ENCODE peak calls at places on chromosomes 3 and 15, in seven cellular contexts. U, D, M, Z, A, R and Y are unnamed samples. For H3K4me1, the result is how much of the 10 kb centered on the place peaks cover.

GRCh38 chr15:75309711-75310110 is 26.2 kb upstream of the COMMD4 start:
- DNase-seq in U (no peak), D (no peak), M (no peak), A (no peak), R (peak), Z (peak), Y (no peak)

GRCh38 chr3:72797773-72798543 is 50.3 kb downstream of the SHQ1 start:
- DNase-seq in A (no peak), M (peak), R (peak), U (no peak), D (no peak), Z (peak), Y (peak)

GRCh38 chr3:114903213-114903612 is 243.9 kb downstream of the ZBTB20 start:
- DNase-seq in Z (no peak), U (no peak), A (no peak), M (peak), D (no peak), R (no peak), Y (no peak)

GRCh38 chr15:50543556-50543955 is 2.9 kb downstream of the USP50 start:
- DNase-seq in U (no peak), R (no peak), A (no peak), M (peak), D (no peak), Z (no peak), Y (no peak)

GRCh38 chr15:80118956-80119355 is 33.8 kb upstream of the FAH start:
- DNase-seq in A (no peak), U (no peak), M (no peak), D (no peak), R (no peak), Z (no peak), Y (no peak)

GRCh38 chr3:185658504-185658912 is 72.4 kb downstream of the SENP2 start:
- DNase-seq in Z (peak), A (no peak), U (no peak), R (peak), D (no peak), M (peak), Y (peak)

GRCh38 chr3:150255416-150255815 is 152.7 kb upstream of the TSC22D2 start:
- DNase-seq in R (no peak), D (no peak), Z (no peak), M (no peak), A (no peak), U (no peak), Y (no peak)

GRCh38 chr3:105649469-105649868 is 219.3 kb downstream of the CBLB start:
- DNase-seq in R (no peak), D (no peak), U (no peak), Z (peak), A (no peak), M (no peak), Y (no peak)

GRCh38 chr3:127177226-127177625 is 15.7 kb upstream of the PRR23E start:
- DNase-seq in U (no peak), D (peak), A (no peak), Z (no peak), R (peak), M (no peak), Y (peak)

GRCh38 chr15:81133782-81134461 is at the start of gene CFAP161:
- DNase-seq in A (peak), Z (peak), M (peak), D (peak), U (peak), R (peak), Y (peak)

GRCh38 chr15:98650871-98651481 is 2.6 kb downstream of the IGF1R start:
- DNase-seq in D (no peak), U (no peak), M (peak), R (peak), Z (peak), A (no peak), Y (peak)

GRCh38 chr3:72288955-72289707 is 504.2 kb upstream of the PROK2 start:
- DNase-seq in R (peak), D (no peak), U (no peak), A (no peak), Z (no peak), M (peak), Y (peak)

GRCh38 chr3:10992946-10993728 is 589 bp downstream of the SLC6A1 start:
- DNase-seq in A (no peak), D (peak), M (no peak), R (no peak), U (peak), Z (no peak), Y (no peak)

GRCh38 chr3:153752405-153753027 is 368.7 kb upstream of the ARHGEF26 start:
- DNase-seq in D (no peak), U (no peak), Z (no peak), M (no peak), R (no peak), A (no peak), Y (no peak)

DNA sequence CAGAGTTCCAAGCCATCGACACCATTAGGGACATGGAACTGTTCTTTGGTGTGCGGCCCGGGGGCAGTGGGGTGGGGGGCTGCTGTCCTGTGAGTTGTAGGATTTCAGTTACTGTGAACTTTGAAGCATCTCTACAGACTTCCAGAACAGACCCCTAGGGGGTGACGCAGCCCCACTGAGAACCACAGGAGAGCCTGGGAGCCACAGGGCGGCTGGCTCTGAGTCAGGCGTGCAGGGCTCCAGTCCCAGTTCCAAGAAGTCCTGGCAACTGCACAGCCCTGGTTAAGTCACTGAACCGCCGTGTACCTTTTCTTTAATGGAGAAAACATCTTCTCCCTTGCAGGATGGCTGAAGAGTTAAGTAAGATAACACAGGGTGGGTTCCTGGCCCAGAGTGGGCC is 23.5 kb upstream of the LRTM1 start:
- DNase-seq in Z (peak), R (peak), M (peak), U (peak), D (peak), A (peak), Y (peak)
- H3K4me1 ChIP-seq in Z (under half), R (under half), M (under half), U (under half), D (under half), A (under half), Y (under half)

GRCh38 chr15:70956196-70956595 is 63.6 kb downstream of the LRRC49 start:
- DNase-seq in Z (no peak), A (no peak), R (no peak), M (peak), D (no peak), U (no peak), Y (no peak)
- H4K8ac ChIP-seq in Z (no peak), A (no peak), R (no peak), M (no peak), D (no peak), U (no peak), Y (no peak)

DNA sequence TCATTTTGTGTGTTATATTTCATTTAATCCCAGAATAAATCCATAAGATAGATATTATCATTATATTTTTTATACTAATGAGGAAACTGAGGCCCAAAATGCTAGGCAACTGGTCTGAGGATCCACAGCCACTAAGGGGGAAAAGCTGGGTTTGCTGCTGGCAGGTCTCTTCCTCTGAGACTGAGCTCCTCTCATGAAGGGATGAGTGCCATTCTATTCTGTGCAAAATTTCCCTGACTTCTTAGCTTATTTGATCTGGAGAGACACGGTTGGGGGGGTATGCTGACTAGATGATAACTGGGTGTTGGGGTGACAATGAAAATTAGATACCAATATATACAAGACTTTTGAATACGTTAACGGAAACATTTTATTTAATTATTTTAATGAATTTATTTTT is 1.9 kb downstream of the GCSAM start:
- DNase-seq in U (no peak), A (no peak), D (no peak), R (no peak), M (no peak), Z (no peak), Y (no peak)
- H3K4me1 ChIP-seq in U (under half), A (under half), D (under half), R (under half), M (under half), Z (under half), Y (under half)

GRCh38 chr3:121508384-121508783 is 37.4 kb downstream of the POLQ start:
- DNase-seq in R (no peak), M (no peak), U (no peak), D (no peak), Z (no peak), A (no peak), Y (no peak)

GRCh38 chr3:121504598-121504997 is 41.2 kb downstream of the POLQ start:
- DNase-seq in D (no peak), Z (no peak), U (no peak), R (no peak), M (no peak), A (no peak), Y (no peak)

DNA sequence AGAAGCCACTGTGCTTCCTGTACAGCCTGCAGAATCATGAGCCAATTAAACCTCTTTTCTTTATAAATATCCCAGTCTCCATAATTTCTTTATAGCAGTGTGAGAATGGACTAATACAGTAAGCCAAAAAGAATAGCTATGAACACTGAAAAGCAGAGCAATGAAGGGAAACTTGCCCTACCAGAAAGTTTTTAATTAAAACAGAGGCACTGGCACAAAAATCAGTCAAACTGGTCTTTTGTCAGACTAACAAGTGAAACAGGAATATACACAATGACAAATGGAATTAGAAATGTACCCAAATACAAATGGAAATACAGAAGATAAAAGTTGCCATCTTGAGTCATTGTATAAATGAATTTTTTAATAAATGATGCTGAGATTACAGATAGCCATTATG is 40.5 kb downstream of the POLQ start:
- DNase-seq in Z (no peak), D (no peak), M (no peak), A (no peak), R (no peak), U (no peak), Y (no peak)
- H4K8ac ChIP-seq in Z (no peak), D (no peak), M (no peak), A (no peak), R (no peak), U (no peak), Y (no peak)

GRCh38 chr3:125042725-125043406 is 12.9 kb downstream of the HEG1 start:
- DNase-seq in Z (peak), R (no peak), M (peak), A (no peak), D (no peak), U (no peak), Y (no peak)
- H3K4me1 ChIP-seq in Z (under half), R (under half), M (under half), A (under half), D (under half), U (under half), Y (under half)

DNA sequence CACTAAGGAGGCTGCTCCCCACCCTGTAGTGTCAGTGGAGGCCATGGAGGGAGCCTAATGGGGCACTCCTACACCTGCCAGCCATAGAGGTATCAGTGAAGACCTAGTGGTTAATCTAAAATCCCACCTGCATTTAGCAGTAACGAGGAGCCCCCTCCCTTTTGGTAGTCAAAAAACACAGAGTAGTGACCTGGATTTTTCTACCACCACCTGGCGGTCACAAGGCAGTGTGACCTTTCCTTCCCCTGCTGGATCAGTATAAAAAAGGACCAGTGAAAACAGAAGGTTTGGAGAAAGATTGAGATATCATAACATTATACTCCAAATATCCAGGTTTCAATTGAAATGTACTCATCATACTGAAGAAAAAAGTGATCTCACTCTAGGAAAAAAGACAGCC is 241.2 kb downstream of the PYDC2 start:
- DNase-seq in A (no peak), R (no peak), M (no peak), Z (no peak), U (no peak), D (no peak), Y (peak)
- H4K8ac ChIP-seq in A (no peak), R (no peak), M (no peak), Z (no peak), U (no peak), D (no peak), Y (no peak)

GRCh38 chr15:67307156-67307555 is 52.6 kb downstream of the IQCH start:
- DNase-seq in A (no peak), R (no peak), D (no peak), Z (no peak), M (peak), U (no peak), Y (no peak)

GRCh38 chr15:67304778-67305177 is 50.2 kb downstream of the IQCH start:
- DNase-seq in D (no peak), M (no peak), A (no peak), U (no peak), Z (no peak), R (no peak), Y (no peak)

GRCh38 chr15:67305506-67305905 is 50.9 kb downstream of the IQCH start:
- DNase-seq in A (no peak), U (no peak), R (no peak), M (no peak), Z (no peak), D (no peak), Y (no peak)

GRCh38 chr15:67300266-67300914 is 45.8 kb downstream of the IQCH start:
- DNase-seq in D (no peak), A (no peak), Z (peak), U (no peak), R (no peak), M (no peak), Y (no peak)

DNA sequence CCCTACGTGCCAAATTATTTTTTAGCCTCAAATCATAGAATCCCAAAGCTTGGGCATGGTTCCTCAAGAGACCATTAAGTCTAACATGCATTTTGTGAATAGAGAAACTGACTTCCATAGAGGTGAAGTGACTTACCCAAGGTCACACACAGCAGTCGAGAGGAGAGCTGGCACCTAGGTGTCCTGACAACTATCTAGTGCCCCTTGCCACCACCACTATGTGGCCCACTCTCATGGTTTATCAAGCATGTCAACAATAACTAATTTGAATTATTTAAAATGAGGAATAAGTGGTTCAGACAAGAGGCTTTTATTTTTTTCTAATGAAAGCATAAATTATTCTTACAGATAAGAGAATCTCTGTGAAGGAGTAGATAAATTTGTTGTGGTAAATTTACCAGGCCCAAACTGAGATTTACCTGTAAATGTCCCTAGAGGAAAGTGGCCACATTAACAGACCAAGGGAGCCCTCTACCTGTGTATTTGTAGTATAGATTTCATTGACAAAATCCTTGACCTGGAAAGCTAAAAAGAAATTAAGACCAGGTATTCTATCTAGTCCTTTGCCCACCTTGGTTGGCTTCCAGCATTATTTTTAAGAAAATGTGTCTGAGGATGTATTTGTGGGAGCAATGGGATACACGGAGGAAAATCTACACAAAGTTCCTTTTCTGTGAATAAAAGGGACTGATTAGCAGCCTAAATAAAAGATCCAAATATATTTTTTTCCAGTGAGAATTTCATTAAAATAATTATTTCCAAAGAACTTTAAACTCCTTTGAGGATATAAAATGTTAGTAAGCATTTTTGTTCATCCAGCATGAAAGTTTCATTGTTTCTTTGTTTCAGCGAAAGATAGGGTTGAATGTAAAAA is 49.1 kb downstream of the IQCH start:
- DNase-seq in A (no peak), U (no peak), R (peak), M (peak), Z (peak), D (no peak), Y (peak)
- H3K4me1 ChIP-seq in A (under half), U (under half), R (under half), M (under half), Z (under half), D (under half), Y (under half)